ENCODE peak calls at places on chromosomes 12 and 14, in eight cellular contexts. W is fibroblast of lung; I is astrocyte; U is ovary; J is hepatocyte; R is tibial artery; O is CD8-positive, alpha-beta T cell; E is transverse colon. A is an unnamed sample.

GRCh38 chr12:96501139-96501741 is 11.9 kb downstream of the CFAP54 start:
- DNase-seq in W (peak; percentile 68), I (peak; percentile 64), U (no peak), J (peak; percentile 19), R (peak; percentile 35), O (peak; percentile 45), E (peak; percentile 56), A (peak; percentile 92)

GRCh38 chr14:85528882-85529585 is 910 bp upstream of the FLRT2 start:
- DNase-seq in W (peak; percentile 70), I (peak; percentile 77), U (peak; percentile 35), J (peak; percentile 48), R (no peak), O (no peak), E (no peak), A (peak; percentile 69)

GRCh38 chr14:50360851-50361250 is 35.8 kb downstream of the CDKL1 start:
- DNase-seq in W (no peak), I (no peak), U (no peak), J (no peak), R (no peak), O (no peak), E (no peak), A (peak; percentile 95)

GRCh38 chr12:111404362-111405148 is 1.2 kb upstream of the SH2B3 start:
- DNase-seq in W (peak; percentile 19), I (no peak), U (peak; percentile 57), J (peak; percentile 71), R (no peak), O (peak; percentile 44), E (no peak), A (no peak)

GRCh38 chr14:100015251-100015655 is 50.0 kb upstream of the EVL start:
- DNase-seq in W (peak; percentile 79), I (no peak), U (no peak), J (peak; percentile 53), R (no peak), O (no peak), E (no peak), A (no peak)

GRCh38 chr12:124893792-124894516 is 20.5 kb downstream of the UBC start:
- DNase-seq in W (no peak), I (no peak), U (no peak), J (no peak), R (no peak), O (no peak), E (no peak), A (no peak)

GRCh38 chr12:113241191-113242017 is 20.1 kb downstream of the TPCN1 start:
- DNase-seq in W (peak; percentile 78), I (peak; percentile 94), U (no peak), J (peak; percentile 78), R (no peak), O (no peak), E (peak; percentile 74), A (peak; percentile 98)

GRCh38 chr12:119225454-119225853 is 46.7 kb downstream of the HSPB8 start:
- DNase-seq in W (no peak), I (no peak), U (no peak), J (no peak), R (no peak), O (no peak), E (no peak), A (no peak)

GRCh38 chr12:113641426-113641825 is 169.8 kb upstream of the LHX5 start:
- DNase-seq in W (no peak), I (no peak), U (no peak), J (no peak), R (no peak), O (no peak), E (no peak), A (no peak)

GRCh38 chr12:109864916-109865315 is 15.4 kb downstream of the GLTP start:
- DNase-seq in W (no peak), I (no peak), U (no peak), J (no peak), R (no peak), O (no peak), E (no peak), A (peak; percentile 98)

GRCh38 chr12:58803893-58804292 is 116.4 kb downstream of the LRIG3 start:
- DNase-seq in W (peak; percentile 83), I (peak; percentile 97), U (peak; percentile 37), J (peak; percentile 26), R (no peak), O (no peak), E (no peak), A (peak; percentile 84)

GRCh38 chr14:30656190-30656632 is 34.1 kb downstream of the SCFD1 start:
- DNase-seq in W (peak; percentile 41), I (peak; percentile 7), U (peak; percentile 18), J (peak; percentile 39), R (no peak), O (peak; percentile 24), E (peak; percentile 25), A (peak; percentile 54)

GRCh38 chr12:6699989-6700645 is 498 bp downstream of the PIANP start:
- DNase-seq in W (no peak), I (no peak), U (no peak), J (peak; percentile 40), R (no peak), O (no peak), E (peak; percentile 13), A (no peak)

GRCh38 chr14:41016213-41016612 is 590.5 kb upstream of the LRFN5 start:
- DNase-seq in W (no peak), I (no peak), U (no peak), J (no peak), R (no peak), O (no peak), E (no peak), A (no peak)

GRCh38 chr12:66861157-66861750 is 182.4 kb upstream of the GRIP1 start:
- DNase-seq in W (peak; percentile 64), I (peak; percentile 10), U (peak; percentile 36), J (peak; percentile 78), R (peak; percentile 58), O (peak; percentile 60), E (peak; percentile 63), A (peak; percentile 58)

GRCh38 chr14:70893842-70894237 is 13.4 kb upstream of the PCNX1 start:
- DNase-seq in W (no peak), I (no peak), U (no peak), J (no peak), R (no peak), O (no peak), E (no peak), A (no peak)

GRCh38 chr12:89840162-89840922 is 131.7 kb upstream of the ATP2B1 start:
- DNase-seq in W (peak; percentile 80), I (no peak), U (no peak), J (no peak), R (no peak), O (no peak), E (no peak), A (no peak)

GRCh38 chr14:104800600-104801283 is at the start of gene ZBTB42:
- DNase-seq in W (peak; percentile 39), I (peak; percentile 39), U (peak; percentile 67), J (peak; percentile 92), R (peak; percentile 51), O (peak; percentile 68), E (peak; percentile 91), A (peak; percentile 62)

GRCh38 chr12:2756756-2757155 is 38.0 kb upstream of the FKBP4 start:
- DNase-seq in W (no peak), I (no peak), U (no peak), J (no peak), R (no peak), O (no peak), E (no peak), A (no peak)

GRCh38 chr12:24948452-24948815 is 467 bp downstream of the BCAT1 start:
- DNase-seq in W (peak; percentile 45), I (peak; percentile 52), U (peak; percentile 18), J (peak; percentile 8), R (no peak), O (no peak), E (no peak), A (peak; percentile 23)

GRCh38 chr12:112349440-112349839 is 32.8 kb downstream of the HECTD4 start:
- DNase-seq in W (peak; percentile 35), I (no peak), U (no peak), J (no peak), R (no peak), O (no peak), E (no peak), A (no peak)

GRCh38 chr12:40375076-40375475 is 150.3 kb downstream of the LRRK2 start:
- DNase-seq in W (no peak), I (no peak), U (no peak), J (no peak), R (no peak), O (no peak), E (no peak), A (peak; percentile 12)
- TF ChIP-seq CTCF in W (peak; percentile 22), I (peak; percentile 18), U (no peak), J (no peak), R (no peak), O (no peak), E (no peak), A (peak; percentile 21)

GRCh38 chr12:121442028-121442948 is 42.4 kb downstream of the RNF34 start:
- DNase-seq in W (no peak), I (no peak), U (no peak), J (no peak), R (no peak), O (no peak), E (no peak), A (no peak)

GRCh38 chr12:121444842-121445202 is 44.9 kb downstream of the RNF34 start:
- DNase-seq in W (no peak), I (no peak), U (no peak), J (no peak), R (no peak), O (no peak), E (no peak), A (no peak)

GRCh38 chr12:121443911-121444841 is 44.3 kb downstream of the RNF34 start:
- DNase-seq in W (no peak), I (no peak), U (no peak), J (no peak), R (no peak), O (no peak), E (peak; percentile 66), A (no peak)

GRCh38 chr12:121441555-121441954 is 41.6 kb downstream of the RNF34 start:
- DNase-seq in W (no peak), I (no peak), U (no peak), J (no peak), R (no peak), O (no peak), E (no peak), A (no peak)

GRCh38 chr12:121443193-121443829 is 43.4 kb downstream of the RNF34 start:
- DNase-seq in W (peak; percentile 63), I (peak; percentile 29), U (peak; percentile 80), J (peak; percentile 89), R (peak; percentile 78), O (peak; percentile 60), E (peak; percentile 86), A (peak; percentile 55)
- H3K36me3 ChIP-seq in W (peaks cover 19% of the 10 kb centered on the region), I (peaks cover 8% of the 10 kb centered on the region), U (no peaks in the 10 kb centered on the region), J (no peaks in the 10 kb centered on the region), R (peaks cover 66% of the 10 kb centered on the region), O (peaks cover 46% of the 10 kb centered on the region), E (no peaks in the 10 kb centered on the region), A (peaks cover 21% of the 10 kb centered on the region)

DNA sequence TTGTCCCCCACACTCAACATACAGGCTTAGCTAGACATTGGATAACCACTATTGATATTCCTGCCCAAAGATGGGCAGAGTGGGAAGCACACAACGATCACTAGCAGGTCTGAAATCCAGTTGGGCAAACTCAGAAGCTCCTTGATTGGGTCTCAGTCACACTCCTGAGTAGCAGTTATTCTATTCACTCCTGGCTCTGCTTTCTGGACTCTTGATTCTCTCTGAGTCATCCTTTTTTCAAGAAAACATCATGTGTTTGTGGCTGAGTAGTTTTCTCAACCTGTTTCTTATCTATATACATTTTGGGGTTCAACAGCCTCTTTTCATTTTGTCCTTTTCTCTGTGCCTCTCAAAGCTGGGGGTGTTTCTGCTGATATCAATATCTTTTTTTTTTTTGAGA is 46.0 kb upstream of the MANSC4 start:
- DNase-seq in W (no peak), I (no peak), U (no peak), J (no peak), R (no peak), O (no peak), E (no peak), A (peak; percentile 51)
- TF ChIP-seq CTCF in W (no peak), I (no peak), U (no peak), J (no peak), R (no peak), O (no peak), E (no peak), A (no peak)

GRCh38 chr14:57961793-57962075 is 95.8 kb upstream of the SLC35F4 start:
- DNase-seq in W (no peak), I (no peak), U (no peak), J (no peak), R (no peak), O (no peak), E (no peak), A (no peak)
- H3K36me3 ChIP-seq in W (no peaks in the 10 kb centered on the region), I (no peaks in the 10 kb centered on the region), U (no peaks in the 10 kb centered on the region), J (no peaks in the 10 kb centered on the region), R (no peaks in the 10 kb centered on the region), O (no peaks in the 10 kb centered on the region), E (no peaks in the 10 kb centered on the region), A (no peaks in the 10 kb centered on the region)

A was measured in bronchial epithelial cell.